ENCODE peak calls at places on chromosomes 16 and 17, in four cellular contexts. One of them, this sample, is unnamed.

GRCh38 chr17:14557482-14557881 is 256.6 kb downstream of the HS3ST3B1 start:
- DNase-seq in naive thymus-derived CD4-positive, alpha-beta T cell: no peak
- DNase-seq in mammary epithelial cell: no peak
- DNase-seq in coronary artery: no peak
- DNase-seq in this sample: no peak

GRCh38 chr17:73401911-73402310 is 90.1 kb upstream of the CDC42EP4 start:
- DNase-seq in coronary artery: no peak
- DNase-seq in naive thymus-derived CD4-positive, alpha-beta T cell: peak; percentile 10
- DNase-seq in mammary epithelial cell: no peak
- DNase-seq in this sample: no peak

GRCh38 chr16:21645261-21645721 is 7.1 kb downstream of the IGSF6 start:
- DNase-seq in naive thymus-derived CD4-positive, alpha-beta T cell: peak; percentile 74
- DNase-seq in coronary artery: no peak
- DNase-seq in mammary epithelial cell: no peak
- DNase-seq in this sample: peak; percentile 61

GRCh38 chr17:42387221-42387657 is 1.0 kb downstream of the STAT3 start:
- DNase-seq in coronary artery: no peak
- DNase-seq in mammary epithelial cell: peak; percentile 66
- DNase-seq in naive thymus-derived CD4-positive, alpha-beta T cell: peak; percentile 42
- DNase-seq in this sample: peak; percentile 48

GRCh38 chr16:82263456-82264159 is 93.6 kb upstream of the MPHOSPH6 start:
- DNase-seq in naive thymus-derived CD4-positive, alpha-beta T cell: peak; percentile 29
- DNase-seq in mammary epithelial cell: peak; percentile 20
- DNase-seq in coronary artery: no peak
- DNase-seq in this sample: peak; percentile 65

GRCh38 chr16:11833951-11834695 is 17.2 kb downstream of the RSL1D1 start:
- DNase-seq in naive thymus-derived CD4-positive, alpha-beta T cell: no peak
- DNase-seq in mammary epithelial cell: peak; percentile 92
- DNase-seq in coronary artery: no peak
- DNase-seq in this sample: no peak

GRCh38 chr17:37702605-37703004 is 42.3 kb downstream of the HNF1B start:
- DNase-seq in coronary artery: no peak
- DNase-seq in naive thymus-derived CD4-positive, alpha-beta T cell: no peak
- DNase-seq in mammary epithelial cell: peak; percentile 86
- DNase-seq in this sample: peak; percentile 75

GRCh38 chr16:6541262-6541661 is 791.4 kb upstream of the RBFOX1 start:
- DNase-seq in coronary artery: no peak
- DNase-seq in mammary epithelial cell: no peak
- DNase-seq in naive thymus-derived CD4-positive, alpha-beta T cell: no peak
- DNase-seq in this sample: no peak

GRCh38 chr17:4944163-4944553 is 4.1 kb downstream of the RNF167 start:
- DNase-seq in coronary artery: no peak
- DNase-seq in mammary epithelial cell: no peak
- DNase-seq in naive thymus-derived CD4-positive, alpha-beta T cell: peak; percentile 67
- DNase-seq in this sample: peak; percentile 53

GRCh38 chr17:9644910-9645751 is at the start of gene USP43:
- DNase-seq in mammary epithelial cell: peak; percentile 81
- DNase-seq in coronary artery: no peak
- DNase-seq in naive thymus-derived CD4-positive, alpha-beta T cell: no peak
- DNase-seq in this sample: peak; percentile 85

GRCh38 chr17:37562016-37562745 is 47.0 kb downstream of the SYNRG start:
- DNase-seq in naive thymus-derived CD4-positive, alpha-beta T cell: no peak
- DNase-seq in coronary artery: no peak
- DNase-seq in mammary epithelial cell: no peak
- DNase-seq in this sample: no peak

GRCh38 chr17:35117984-35118383 is 1.7 kb downstream of the RAD51D start:
- DNase-seq in naive thymus-derived CD4-positive, alpha-beta T cell: peak; percentile 27
- DNase-seq in mammary epithelial cell: peak; percentile 47
- DNase-seq in coronary artery: no peak
- DNase-seq in this sample: peak; percentile 20

GRCh38 chr16:85601730-85602401 is 11.3 kb upstream of the GSE1 start:
- DNase-seq in mammary epithelial cell: no peak
- DNase-seq in naive thymus-derived CD4-positive, alpha-beta T cell: no peak
- DNase-seq in coronary artery: no peak
- DNase-seq in this sample: no peak

GRCh38 chr16:50548659-50549560 is 714 bp downstream of the NKD1 start:
- DNase-seq in coronary artery: no peak
- DNase-seq in naive thymus-derived CD4-positive, alpha-beta T cell: peak; percentile 45
- DNase-seq in mammary epithelial cell: peak; percentile 18
- DNase-seq in this sample: peak; percentile 11

GRCh38 chr16:23110257-23110899 is 38.9 kb downstream of the USP31 start:
- DNase-seq in naive thymus-derived CD4-positive, alpha-beta T cell: no peak
- DNase-seq in coronary artery: no peak
- DNase-seq in mammary epithelial cell: peak; percentile 45
- DNase-seq in this sample: no peak

GRCh38 chr17:40342575-40343058 is 21.9 kb downstream of the GJD3 start:
- DNase-seq in coronary artery: no peak
- DNase-seq in naive thymus-derived CD4-positive, alpha-beta T cell: no peak
- DNase-seq in mammary epithelial cell: no peak
- DNase-seq in this sample: peak; percentile 46
- H3K4me3 ChIP-seq in coronary artery: peak overlapping the region; percentile 98
- H3K4me3 ChIP-seq in naive thymus-derived CD4-positive, alpha-beta T cell: no peak overlapping the region
- H3K4me3 ChIP-seq in mammary epithelial cell: no peak overlapping the region
- H3K4me3 ChIP-seq in this sample: peak overlapping the region; percentile 79

GRCh38 chr17:64772845-64773299 is 110.8 kb upstream of the SMURF2 start:
- DNase-seq in naive thymus-derived CD4-positive, alpha-beta T cell: no peak
- DNase-seq in coronary artery: no peak
- DNase-seq in mammary epithelial cell: no peak
- DNase-seq in this sample: no peak

GRCh38 chr17:64769712-64770111 is 107.6 kb upstream of the SMURF2 start:
- DNase-seq in naive thymus-derived CD4-positive, alpha-beta T cell: no peak
- DNase-seq in mammary epithelial cell: no peak
- DNase-seq in coronary artery: no peak
- DNase-seq in this sample: no peak

GRCh38 chr17:64773836-64774761 is 112.0 kb upstream of the SMURF2 start:
- DNase-seq in coronary artery: no peak
- DNase-seq in naive thymus-derived CD4-positive, alpha-beta T cell: no peak
- DNase-seq in mammary epithelial cell: peak; percentile 83
- DNase-seq in this sample: peak; percentile 68

GRCh38 chr17:64773386-64773835 is 111.3 kb upstream of the SMURF2 start:
- DNase-seq in mammary epithelial cell: no peak
- DNase-seq in coronary artery: no peak
- DNase-seq in naive thymus-derived CD4-positive, alpha-beta T cell: no peak
- DNase-seq in this sample: no peak

GRCh38 chr17:64771980-64772844 is 110.1 kb upstream of the SMURF2 start:
- DNase-seq in mammary epithelial cell: no peak
- DNase-seq in naive thymus-derived CD4-positive, alpha-beta T cell: no peak
- DNase-seq in coronary artery: no peak
- DNase-seq in this sample: no peak
- H3K4me3 ChIP-seq in mammary epithelial cell: no peak overlapping the region
- H3K4me3 ChIP-seq in naive thymus-derived CD4-positive, alpha-beta T cell: no peak overlapping the region
- H3K4me3 ChIP-seq in coronary artery: no peak overlapping the region
- H3K4me3 ChIP-seq in this sample: no peak overlapping the region

DNA sequence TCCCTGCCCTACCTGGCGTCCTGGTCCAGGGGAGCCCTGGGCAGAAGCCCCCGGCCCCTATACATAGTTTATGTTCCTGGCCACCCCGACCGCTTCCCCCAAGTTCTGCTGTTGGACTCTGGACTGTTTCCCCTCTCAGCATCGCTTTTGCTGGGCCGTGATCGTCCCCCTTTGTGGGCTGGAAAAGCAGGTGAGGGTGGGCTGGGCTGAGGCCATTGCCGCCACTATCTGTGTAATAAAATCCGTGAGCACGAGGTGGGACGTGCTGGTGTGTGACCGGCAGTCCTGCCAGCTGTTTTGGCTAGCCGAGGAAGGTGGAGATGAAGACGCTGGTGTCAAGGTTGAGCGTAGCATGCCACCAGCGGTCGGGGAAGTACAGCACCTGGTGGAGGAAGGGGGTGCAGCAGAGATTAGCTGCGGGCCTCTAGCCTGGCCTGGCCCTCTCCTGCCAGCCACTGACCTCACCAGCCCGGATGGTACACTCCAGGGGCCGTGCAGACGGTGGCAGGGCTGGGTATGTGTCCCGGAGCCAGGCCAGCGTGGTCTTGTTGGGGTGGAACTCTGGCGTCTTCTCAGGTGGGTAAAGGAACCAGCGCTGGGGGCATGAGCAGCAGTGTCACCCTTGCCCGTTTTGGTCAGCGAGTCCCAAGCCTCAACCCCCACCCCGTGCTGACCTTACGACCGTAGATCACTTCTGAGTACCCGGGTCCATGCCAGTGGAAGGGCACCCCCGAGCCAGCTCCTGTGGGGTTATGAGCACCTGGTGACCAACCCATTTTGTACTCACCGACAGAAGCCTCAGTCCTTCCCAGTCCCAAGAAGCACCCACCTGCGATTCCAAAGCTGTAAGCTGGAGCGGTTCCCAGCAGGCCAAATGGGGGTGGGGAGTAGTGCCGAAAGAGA is 1.4 kb downstream of the JMJD8 start:
- DNase-seq in mammary epithelial cell: no peak
- DNase-seq in coronary artery: no peak
- DNase-seq in naive thymus-derived CD4-positive, alpha-beta T cell: no peak
- DNase-seq in this sample: no peak
- H3K4me3 ChIP-seq in mammary epithelial cell: peak overlapping the region; percentile 52
- H3K4me3 ChIP-seq in coronary artery: peak overlapping the region; percentile 98
- H3K4me3 ChIP-seq in naive thymus-derived CD4-positive, alpha-beta T cell: no peak overlapping the region
- H3K4me3 ChIP-seq in this sample: no peak overlapping the region

DNA sequence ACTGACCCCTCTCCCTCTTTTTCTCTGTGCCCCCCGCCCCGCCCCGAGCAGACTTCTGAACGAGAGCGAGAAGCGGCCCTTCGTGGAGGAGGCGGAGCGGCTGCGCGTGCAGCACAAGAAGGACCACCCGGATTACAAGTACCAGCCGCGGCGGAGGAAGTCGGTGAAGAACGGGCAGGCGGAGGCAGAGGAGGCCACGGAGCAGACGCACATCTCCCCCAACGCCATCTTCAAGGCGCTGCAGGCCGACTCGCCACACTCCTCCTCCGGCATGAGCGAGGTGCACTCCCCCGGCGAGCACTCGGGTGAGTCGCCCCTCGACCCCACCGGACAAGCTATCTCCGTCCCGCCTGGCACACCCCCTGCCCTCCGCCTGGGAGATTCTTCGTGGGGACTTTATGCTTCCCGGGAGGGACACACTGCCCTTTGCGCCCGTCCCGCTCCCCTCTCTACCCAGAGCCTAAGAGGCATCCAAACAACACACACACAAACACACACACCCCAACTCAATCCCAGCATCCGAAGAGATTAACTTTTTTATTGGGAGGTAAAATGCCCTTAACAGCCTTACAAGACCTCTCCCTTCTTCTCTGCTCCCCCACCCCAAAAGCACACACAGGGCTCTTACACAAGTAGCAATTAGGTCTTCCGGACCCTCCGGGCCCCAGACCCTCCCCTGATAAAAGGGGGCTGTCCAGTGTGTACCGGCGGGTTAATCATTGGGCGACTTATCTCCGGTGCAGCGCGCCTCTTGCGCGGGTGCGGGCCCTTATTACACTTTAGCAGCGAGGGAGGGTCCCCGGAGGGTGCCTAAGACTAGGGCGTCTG is 2.1 kb downstream of the SOX9 start:
- DNase-seq in coronary artery: no peak
- DNase-seq in mammary epithelial cell: peak; percentile 51
- DNase-seq in naive thymus-derived CD4-positive, alpha-beta T cell: no peak
- DNase-seq in this sample: peak; percentile 65
- H3K4me3 ChIP-seq in coronary artery: peak overlapping the region; percentile 75
- H3K4me3 ChIP-seq in mammary epithelial cell: peak overlapping the region; percentile 67
- H3K4me3 ChIP-seq in naive thymus-derived CD4-positive, alpha-beta T cell: no peak overlapping the region
- H3K4me3 ChIP-seq in this sample: peak overlapping the region; percentile 63

DNA sequence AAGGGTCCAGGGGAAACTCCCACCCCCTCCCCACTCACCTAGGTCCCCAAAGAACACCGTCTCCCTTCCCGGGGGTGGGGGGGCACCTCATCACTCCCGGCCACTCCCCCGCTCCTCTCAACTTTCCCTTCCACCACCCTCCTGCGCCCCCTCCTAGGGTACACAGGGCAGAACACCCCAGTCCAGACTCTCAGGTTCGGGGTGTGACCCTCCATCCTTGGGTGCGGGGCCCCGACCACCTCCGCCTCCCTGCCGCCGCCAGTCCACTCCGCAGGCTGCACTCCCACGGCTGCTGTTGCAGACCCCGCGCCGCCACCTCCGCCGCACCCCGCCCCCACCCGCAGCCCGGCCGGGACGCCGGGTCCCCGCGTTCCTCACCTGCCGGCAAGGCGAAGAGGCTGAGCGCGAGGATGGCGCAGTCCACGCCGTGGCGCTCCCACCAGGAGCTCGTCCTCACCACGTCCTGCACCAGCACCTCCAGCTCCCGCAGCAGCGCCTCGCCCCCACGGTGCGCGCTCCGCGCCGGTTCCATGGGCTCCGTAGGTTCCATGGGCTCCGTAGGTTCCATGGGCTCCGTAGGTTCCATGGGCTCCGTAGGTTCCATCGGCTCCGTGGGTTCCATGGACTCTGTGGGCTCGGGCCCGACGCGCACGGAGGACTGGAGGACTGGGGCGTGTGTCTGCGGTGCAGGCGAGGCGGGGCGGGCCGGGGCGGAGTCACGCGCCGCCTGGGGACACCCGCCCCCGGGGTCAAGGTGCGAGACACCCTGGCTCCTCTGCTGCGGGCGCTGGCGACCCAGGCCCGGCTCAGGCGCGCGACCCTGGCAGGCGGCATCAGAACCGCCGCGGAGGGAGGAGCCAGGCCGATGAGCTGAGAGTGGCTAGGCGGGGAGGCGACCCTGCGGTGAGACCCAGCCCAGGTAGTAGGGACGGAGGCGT is at the start of gene FADS6:
- DNase-seq in mammary epithelial cell: no peak
- DNase-seq in naive thymus-derived CD4-positive, alpha-beta T cell: no peak
- DNase-seq in coronary artery: no peak
- DNase-seq in this sample: peak; percentile 81
- H3K4me3 ChIP-seq in mammary epithelial cell: no peak within 1 kb of the TSS
- H3K4me3 ChIP-seq in naive thymus-derived CD4-positive, alpha-beta T cell: no peak within 1 kb of the TSS
- H3K4me3 ChIP-seq in coronary artery: peak within 1 kb of the TSS; percentile 63
- H3K4me3 ChIP-seq in this sample: peak within 1 kb of the TSS; percentile 69

DNA sequence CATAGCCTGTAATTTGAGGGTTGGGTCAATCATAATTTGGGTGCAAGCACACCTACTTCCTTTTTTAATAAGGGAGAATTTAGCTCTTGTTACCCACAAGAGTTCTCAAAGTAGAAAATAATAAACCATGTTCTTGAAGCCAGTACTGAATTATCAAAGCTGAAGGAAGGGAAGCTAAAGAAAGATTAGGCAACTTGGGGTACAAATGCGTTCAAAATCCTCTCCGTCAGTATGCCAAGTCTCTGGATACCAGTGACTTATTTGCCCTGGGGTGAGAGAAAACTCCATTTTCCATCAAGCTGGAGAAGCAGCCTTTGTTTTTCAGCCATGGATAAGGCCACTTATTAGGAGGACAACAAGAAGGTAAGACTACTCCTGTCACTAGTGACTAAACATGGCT is 23.5 kb upstream of the DHRS13 start:
- DNase-seq in coronary artery: no peak
- DNase-seq in mammary epithelial cell: peak; percentile 19
- DNase-seq in naive thymus-derived CD4-positive, alpha-beta T cell: no peak
- DNase-seq in this sample: no peak
- H3K4me3 ChIP-seq in coronary artery: no peak overlapping the region
- H3K4me3 ChIP-seq in mammary epithelial cell: no peak overlapping the region
- H3K4me3 ChIP-seq in naive thymus-derived CD4-positive, alpha-beta T cell: no peak overlapping the region
- H3K4me3 ChIP-seq in this sample: no peak overlapping the region

DNA sequence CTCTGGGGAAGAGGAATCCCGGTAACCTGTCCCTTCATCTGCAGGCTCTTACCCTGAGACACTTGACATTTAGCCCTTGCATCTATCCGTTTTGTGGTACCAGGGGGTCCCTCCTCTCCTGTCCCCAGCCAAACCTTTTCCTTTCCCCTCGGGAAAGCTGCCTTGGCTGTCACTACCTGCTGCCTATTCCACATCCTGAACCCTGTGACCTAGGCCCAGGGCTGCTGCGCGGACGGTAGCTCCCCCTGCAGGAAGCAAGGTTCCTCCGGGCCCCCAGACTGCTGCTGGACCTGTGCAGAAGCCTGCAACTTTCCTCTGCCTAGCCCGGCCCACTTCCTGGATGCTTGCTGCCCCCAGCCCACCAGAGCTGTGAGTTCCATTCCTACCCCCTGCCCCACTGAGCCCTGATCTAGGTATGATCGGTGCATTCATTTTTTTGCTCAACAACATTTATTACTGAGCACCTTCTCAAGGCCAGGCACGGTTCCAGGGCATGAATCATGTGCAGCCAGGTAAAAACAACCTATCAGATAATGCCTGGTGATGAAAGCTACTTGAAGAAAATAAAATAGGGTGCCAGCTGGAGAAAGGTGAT is 10.5 kb upstream of the ALDOA start:
- DNase-seq in coronary artery: no peak
- DNase-seq in naive thymus-derived CD4-positive, alpha-beta T cell: peak; percentile 31
- DNase-seq in mammary epithelial cell: peak; percentile 75
- DNase-seq in this sample: peak; percentile 86
- H3K4me3 ChIP-seq in coronary artery: no peak overlapping the region
- H3K4me3 ChIP-seq in naive thymus-derived CD4-positive, alpha-beta T cell: no peak overlapping the region
- H3K4me3 ChIP-seq in mammary epithelial cell: no peak overlapping the region
- H3K4me3 ChIP-seq in this sample: no peak overlapping the region

This sample was measured in small intestine.